ENCODE peak calls at places on chromosomes 2 and 18, in four cellular contexts. Q is HCT116, H is K562, G is HepG2. A is an unnamed sample.

GRCh38 chr18:78582131-78582789 is 397.4 kb upstream of the SALL3 start:
- DNase-seq in Q (no peak), H (no peak), G (no peak), A (no peak)

GRCh38 chr2:205270689-205271088 is 411.6 kb upstream of the NRP2 start:
- DNase-seq in Q (no peak), H (no peak), G (peak; percentile 47), A (no peak)

GRCh38 chr18:13638684-13639083 is 87.7 kb downstream of the FAM210A start:
- DNase-seq in Q (no peak), H (no peak), G (no peak), A (no peak)

GRCh38 chr18:11689972-11690570 is 1.0 kb downstream of the GNAL start:
- DNase-seq in Q (no peak), H (no peak), G (no peak), A (no peak)

GRCh38 chr2:61549546-61549945 is 11.4 kb upstream of the XPO1 start:
- DNase-seq in Q (no peak), H (no peak), G (no peak), A (no peak)

GRCh38 chr2:240999873-241000541 is 1.6 kb downstream of the SNED1 start:
- DNase-seq in Q (no peak), H (no peak), G (no peak), A (no peak)

GRCh38 chr2:213847316-213847715 is 563.1 kb downstream of the SPAG16 start:
- DNase-seq in Q (no peak), H (no peak), G (no peak), A (no peak)

GRCh38 chr2:42960835-42961165 is 168.4 kb upstream of the HAAO start:
- DNase-seq in Q (no peak), H (no peak), G (no peak), A (no peak)

GRCh38 chr2:75432761-75433361 is 127.9 kb downstream of the EVA1A start:
- DNase-seq in Q (no peak), H (no peak), G (no peak), A (no peak)

GRCh38 chr18:67318651-67319050 is 197.9 kb downstream of the DSEL start:
- DNase-seq in Q (no peak), H (no peak), G (no peak), A (no peak)

GRCh38 chr18:26719909-26720308 is 145.6 kb downstream of the AQP4 start:
- DNase-seq in Q (no peak), H (no peak), G (no peak), A (no peak)

GRCh38 chr2:239467956-239468490 is 67.2 kb upstream of the HDAC4 start:
- DNase-seq in Q (no peak), H (no peak), G (no peak), A (no peak)

GRCh38 chr2:170147576-170147975 is 30.4 kb upstream of the MYO3B start:
- DNase-seq in Q (no peak), H (no peak), G (no peak), A (no peak)

GRCh38 chr2:112962308-112963175 is 15.3 kb upstream of the IL36G start:
- DNase-seq in Q (no peak), H (no peak), G (no peak), A (no peak)

GRCh38 chr2:31297751-31298150 is 63.8 kb downstream of the EHD3 start:
- DNase-seq in Q (no peak), H (no peak), G (no peak), A (no peak)

GRCh38 chr2:226066391-226066790 is 666.9 kb downstream of the NYAP2 start:
- DNase-seq in Q (no peak), H (no peak), G (no peak), A (no peak)

GRCh38 chr2:109615637-109616144 is 1.5 kb downstream of the SOWAHC start:
- DNase-seq in Q (no peak), H (no peak), G (peak; percentile 73), A (no peak)

GRCh38 chr2:202127793-202128215 is 54.7 kb downstream of the KIAA2012 start:
- DNase-seq in Q (no peak), H (no peak), G (no peak), A (no peak)

GRCh38 chr2:142037744-142038143 is 93.1 kb downstream of the LRP1B start:
- DNase-seq in Q (no peak), H (no peak), G (no peak), A (no peak)

GRCh38 chr18:54584065-54584464 is 7.0 kb upstream of the DYNAP start:
- DNase-seq in Q (no peak), H (no peak), G (no peak), A (no peak)

GRCh38 chr2:213119061-213119809 is 32.2 kb downstream of the IKZF2 start:
- DNase-seq in Q (no peak), H (no peak), G (no peak), A (no peak)

GRCh38 chr2:236352761-236353593 is 88.8 kb upstream of the ASB18 start:
- DNase-seq in Q (peak; percentile 8), H (peak; percentile 16), G (no peak), A (peak; percentile 8)

GRCh38 chr18:38459086-38459485 is 893.5 kb upstream of the CELF4 start:
- DNase-seq in Q (no peak), H (no peak), G (no peak), A (no peak)

GRCh38 chr18:38458673-38459072 is 893.1 kb upstream of the CELF4 start:
- DNase-seq in Q (no peak), H (no peak), G (no peak), A (no peak)

GRCh38 chr18:38460657-38461056 is 895.1 kb upstream of the CELF4 start:
- DNase-seq in Q (no peak), H (no peak), G (no peak), A (no peak)

GRCh38 chr18:38456253-38456652 is 890.7 kb upstream of the CELF4 start:
- DNase-seq in Q (no peak), H (no peak), G (no peak), A (no peak)

DNA sequence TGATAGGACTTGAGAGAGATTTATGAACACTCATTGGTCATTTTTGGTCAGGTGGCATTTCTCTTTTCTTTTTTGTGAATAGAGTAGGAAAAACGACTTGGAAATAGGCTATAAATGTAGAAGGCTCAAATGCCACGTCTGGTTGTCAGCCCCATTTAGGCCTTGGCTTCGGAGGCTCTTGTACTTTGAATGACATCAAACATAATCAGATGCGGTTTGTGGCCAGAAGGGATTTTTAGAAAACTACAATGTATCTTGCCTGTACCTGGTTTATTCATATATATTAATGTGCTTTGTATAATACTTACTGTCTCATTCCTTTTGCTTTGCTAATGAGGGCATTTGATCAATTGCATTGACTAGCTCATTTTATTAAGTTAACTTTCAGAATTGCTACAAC is 894.0 kb upstream of the CELF4 start:
- DNase-seq in Q (no peak), H (no peak), G (no peak), A (no peak)
- H3K9me3 ChIP-seq in Q (peaks cover 21% of the 10 kb centered on the region), H (no peaks in the 10 kb centered on the region), G (no peaks in the 10 kb centered on the region), A (no peaks in the 10 kb centered on the region)

GRCh38 chr2:40401896-40402295 is 50.0 kb downstream of the SLC8A1 start:
- DNase-seq in Q (peak; percentile 66), H (no peak), G (no peak), A (peak; percentile 8)
- TF ChIP-seq TCF7L2 in Q (no peak), H (no peak), G (no peak), A (no peak)

DNA sequence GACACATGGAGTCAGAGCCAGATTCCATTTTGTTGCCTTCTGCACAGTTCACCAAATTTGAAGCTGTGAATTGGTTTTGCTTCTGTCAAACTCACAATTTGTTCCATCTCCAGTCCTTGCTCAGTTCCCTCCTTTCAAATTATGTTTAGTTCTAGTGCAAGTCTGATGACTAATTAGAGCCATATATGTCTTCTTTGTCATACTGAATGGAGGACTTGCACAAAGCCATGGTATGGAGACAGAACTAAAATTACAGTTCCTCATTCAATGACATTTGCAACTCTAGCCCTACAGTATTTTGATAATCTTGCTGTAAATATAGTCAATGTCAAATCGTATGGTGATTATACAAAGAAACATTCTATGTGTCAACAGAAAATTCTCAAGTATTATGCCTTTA is 936.9 kb upstream of the CELF4 start:
- DNase-seq in Q (no peak), H (no peak), G (no peak), A (no peak)
- H3K9me3 ChIP-seq in Q (peaks cover 10% of the 10 kb centered on the region), H (peaks cover 2% of the 10 kb centered on the region), G (peaks cover 3% of the 10 kb centered on the region), A (no peaks in the 10 kb centered on the region)

GRCh38 chr2:66185497-66186034 is 249.4 kb upstream of the MEIS1 start:
- DNase-seq in Q (no peak), H (no peak), G (no peak), A (no peak)
- TF ChIP-seq TCF7L2 in Q (no peak), H (no peak), G (no peak), A (no peak)

A was measured in Panc1.